ENCODE peak calls at places on chromosome 12, in four cellular contexts. E, K, H and G are unnamed samples.

GRCh38 chr12:113868365-113868764 is 97.8 kb downstream of the RBM19 start:
- DNase-seq in E (no peak), K (no peak), H (no peak), G (no peak)

GRCh38 chr12:124487065-124487833 is 80.2 kb downstream of the NCOR2 start:
- DNase-seq in E (no peak), K (peak; percentile 79), H (no peak), G (no peak)

GRCh38 chr12:21985155-21985554 is 43.9 kb upstream of the ABCC9 start:
- DNase-seq in E (no peak), K (no peak), H (no peak), G (no peak)

GRCh38 chr12:121525411-121525810 is 55.4 kb downstream of the KDM2B start:
- DNase-seq in E (no peak), K (no peak), H (no peak), G (no peak)

GRCh38 chr12:31756977-31757420 is 28.2 kb upstream of the AMN1 start:
- DNase-seq in E (peak; percentile 41), K (peak; percentile 30), H (no peak), G (no peak)

GRCh38 chr12:104448031-104448430 is 8.7 kb upstream of the CHST11 start:
- DNase-seq in E (no peak), K (no peak), H (no peak), G (no peak)

GRCh38 chr12:2288875-2289274 is 236.1 kb downstream of the CACNA1C start:
- DNase-seq in E (no peak), K (no peak), H (no peak), G (no peak)

GRCh38 chr12:63206494-63206893 is 55.5 kb upstream of the AVPR1A start:
- DNase-seq in E (no peak), K (no peak), H (no peak), G (no peak)

GRCh38 chr12:111398530-111398929 is 7.2 kb upstream of the SH2B3 start:
- DNase-seq in E (no peak), K (peak; percentile 10), H (no peak), G (no peak)

GRCh38 chr12:75656650-75657049 is 145.2 kb upstream of the KRR1 start:
- DNase-seq in E (peak; percentile 12), K (no peak), H (no peak), G (no peak)

GRCh38 chr12:114013601-114014345 is 47.6 kb upstream of the RBM19 start:
- DNase-seq in E (peak; percentile 39), K (peak; percentile 14), H (no peak), G (peak; percentile 52)

GRCh38 chr12:77382096-77382742 is 316.9 kb upstream of the E2F7 start:
- DNase-seq in E (no peak), K (no peak), H (no peak), G (no peak)

GRCh38 chr12:101743242-101743641 is 4.0 kb upstream of the SYCP3 start:
- DNase-seq in E (no peak), K (no peak), H (no peak), G (no peak)

GRCh38 chr12:56256326-56256960 is 1.7 kb downstream of the ANKRD52 start:
- DNase-seq in E (no peak), K (no peak), H (no peak), G (peak; percentile 36)

GRCh38 chr12:85280138-85280983 is at the start of gene ALX1:
- DNase-seq in E (no peak), K (no peak), H (no peak), G (peak; percentile 88)

GRCh38 chr12:56358836-56359532 is 923 bp downstream of the STAT2 start:
- DNase-seq in E (no peak), K (no peak), H (no peak), G (no peak)

GRCh38 chr12:122837306-122838265 is 2.3 kb downstream of the HIP1R start:
- DNase-seq in E (peak; percentile 57), K (peak; percentile 39), H (no peak), G (no peak)

GRCh38 chr12:104605685-104606084 is 148.9 kb downstream of the CHST11 start:
- DNase-seq in E (no peak), K (no peak), H (no peak), G (peak; percentile 17)

GRCh38 chr12:94938583-94938982 is 64.9 kb downstream of the NDUFA12 start:
- DNase-seq in E (no peak), K (no peak), H (no peak), G (no peak)

GRCh38 chr12:45409966-45410365 is 194.1 kb downstream of the ANO6 start:
- DNase-seq in E (no peak), K (no peak), H (no peak), G (no peak)

GRCh38 chr12:54204316-54204715 is 15.5 kb upstream of the SMUG1 start:
- DNase-seq in E (no peak), K (no peak), H (no peak), G (no peak)

GRCh38 chr12:47207005-47207717 is 127.4 kb upstream of the AMIGO2 start:
- DNase-seq in E (no peak), K (peak; percentile 49), H (peak; percentile 66), G (no peak)

GRCh38 chr12:107760207-107760816 is 625 bp downstream of the PRDM4 start:
- DNase-seq in E (peak; percentile 19), K (peak; percentile 38), H (no peak), G (peak; percentile 30)

GRCh38 chr12:8834230-8834629 is 11.8 kb downstream of the A2ML1 start:
- DNase-seq in E (no peak), K (no peak), H (no peak), G (no peak)

GRCh38 chr12:82682851-82683261 is 3.9 kb upstream of the TMTC2 start:
- DNase-seq in E (no peak), K (no peak), H (no peak), G (no peak)

GRCh38 chr12:6229823-6230222 is 29.6 kb downstream of the CD9 start:
- DNase-seq in E (peak; percentile 32), K (no peak), H (no peak), G (no peak)

DNA sequence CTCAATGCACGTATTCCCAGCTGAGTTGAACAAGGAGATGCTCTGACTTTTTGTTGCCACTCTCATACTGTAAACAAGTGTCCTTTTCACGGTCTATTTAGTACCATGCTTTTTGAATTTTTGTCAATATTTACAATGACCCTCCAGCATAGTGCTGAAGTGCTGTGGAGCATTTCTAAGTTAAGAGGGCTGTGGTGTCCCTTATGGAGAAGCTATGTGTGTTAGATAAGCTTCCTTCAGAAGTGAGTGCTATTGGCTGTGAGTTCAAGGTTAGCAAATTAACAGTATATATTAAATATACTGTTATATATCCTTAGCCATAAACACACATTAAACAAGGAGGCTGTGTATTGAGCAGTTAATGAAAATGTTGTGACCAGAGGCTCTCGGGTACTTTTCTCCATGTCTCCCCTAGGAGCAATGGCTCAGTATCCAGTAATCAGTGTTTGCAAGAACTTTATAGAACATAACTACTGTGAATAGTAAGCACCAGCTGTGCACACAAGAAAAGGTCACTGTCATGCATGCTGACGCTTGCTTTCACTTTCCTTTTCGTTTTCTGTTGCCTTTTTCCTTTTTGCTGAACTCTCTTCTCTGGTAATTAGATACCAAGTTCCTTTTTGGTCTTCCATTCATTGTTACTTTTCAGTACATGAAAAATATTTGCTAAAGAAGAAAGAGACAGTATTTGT is 187.2 kb upstream of the NEDD1 start:
- DNase-seq in E (no peak), K (no peak), H (peak; percentile 54), G (no peak)
- TF ChIP-seq ESRRA in E (no peak), K (no peak), H (no peak), G (no peak)

DNA sequence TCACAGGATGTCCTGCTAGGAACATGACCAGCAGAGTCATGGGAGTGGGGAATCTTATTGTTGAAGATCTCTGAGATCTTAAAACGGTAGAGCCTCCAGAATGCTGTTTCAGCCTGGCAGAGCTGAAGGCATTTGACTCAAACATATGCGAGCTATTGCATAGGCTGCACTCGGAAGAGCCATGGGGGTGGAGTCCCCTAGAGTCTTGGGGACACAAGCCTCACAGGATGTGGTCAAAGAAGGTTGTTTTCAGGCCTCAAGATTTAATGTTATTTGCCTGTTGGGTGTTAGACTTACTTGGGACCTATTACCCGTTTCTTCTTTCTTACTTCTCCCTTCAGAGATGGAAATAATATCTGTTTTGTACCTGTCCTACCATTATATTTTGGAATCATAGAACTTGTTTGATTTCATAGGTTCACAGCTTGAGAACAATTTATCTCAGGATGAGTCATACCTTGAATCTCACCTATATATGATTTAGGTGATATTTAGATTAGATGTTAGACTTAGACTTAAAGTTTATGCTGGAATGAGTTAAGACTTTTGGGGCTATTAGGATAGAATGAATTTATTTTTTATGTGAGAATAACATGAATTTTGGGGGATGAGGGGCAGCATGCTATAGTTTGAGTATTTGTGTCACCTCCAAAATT is 172.2 kb upstream of the ATP2B1 start:
- DNase-seq in E (no peak), K (no peak), H (peak; percentile 91), G (no peak)
- TF ChIP-seq CREB1 in E (no peak), K (no peak), H (no peak), G (no peak)

GRCh38 chr12:38386238-38386985 is 69.8 kb downstream of the ALG10B start:
- DNase-seq in E (no peak), K (no peak), H (no peak), G (no peak)

GRCh38 chr12:38385492-38385864 is 68.9 kb downstream of the ALG10B start:
- DNase-seq in E (no peak), K (no peak), H (no peak), G (no peak)

GRCh38 chr12:38389581-38389980 is 73.0 kb downstream of the ALG10B start:
- DNase-seq in E (no peak), K (no peak), H (no peak), G (no peak)

GRCh38 chr12:38384816-38385491 is 68.4 kb downstream of the ALG10B start:
- DNase-seq in E (peak; percentile 60), K (no peak), H (no peak), G (peak; percentile 47)
- TF ChIP-seq ESRRA in E (no peak), K (no peak), H (no peak), G (no peak)

GRCh38 chr12:71888521-71888920 is 49.0 kb downstream of the TBC1D15 start:
- DNase-seq in E (no peak), K (no peak), H (no peak), G (no peak)
- TF ChIP-seq CREB1 in E (no peak), K (no peak), H (no peak), G (no peak)

DNA sequence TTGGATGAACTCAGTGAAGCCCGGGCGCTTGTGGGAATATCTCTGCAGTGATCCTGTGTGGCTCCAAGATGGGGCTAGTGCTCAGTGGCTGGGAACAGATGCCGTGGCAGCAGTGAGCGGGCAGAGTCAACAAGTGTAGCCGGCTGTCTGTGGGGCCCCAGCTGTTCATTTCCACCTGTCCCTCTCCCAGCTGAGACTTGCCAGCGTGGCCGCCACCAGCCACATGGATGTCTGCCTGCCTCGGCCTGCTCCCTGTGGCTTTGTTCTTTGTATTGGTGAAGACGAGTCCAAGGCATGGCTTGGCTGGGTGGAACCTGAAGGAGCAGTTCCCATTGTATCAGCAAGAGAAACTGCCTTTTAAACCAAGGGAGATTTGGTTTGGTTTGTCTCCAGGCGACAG is 77.3 kb downstream of the NOS1 start:
- DNase-seq in E (no peak), K (no peak), H (no peak), G (no peak)
- TF ChIP-seq ESRRA in E (no peak), K (no peak), H (no peak), G (no peak)

DNA sequence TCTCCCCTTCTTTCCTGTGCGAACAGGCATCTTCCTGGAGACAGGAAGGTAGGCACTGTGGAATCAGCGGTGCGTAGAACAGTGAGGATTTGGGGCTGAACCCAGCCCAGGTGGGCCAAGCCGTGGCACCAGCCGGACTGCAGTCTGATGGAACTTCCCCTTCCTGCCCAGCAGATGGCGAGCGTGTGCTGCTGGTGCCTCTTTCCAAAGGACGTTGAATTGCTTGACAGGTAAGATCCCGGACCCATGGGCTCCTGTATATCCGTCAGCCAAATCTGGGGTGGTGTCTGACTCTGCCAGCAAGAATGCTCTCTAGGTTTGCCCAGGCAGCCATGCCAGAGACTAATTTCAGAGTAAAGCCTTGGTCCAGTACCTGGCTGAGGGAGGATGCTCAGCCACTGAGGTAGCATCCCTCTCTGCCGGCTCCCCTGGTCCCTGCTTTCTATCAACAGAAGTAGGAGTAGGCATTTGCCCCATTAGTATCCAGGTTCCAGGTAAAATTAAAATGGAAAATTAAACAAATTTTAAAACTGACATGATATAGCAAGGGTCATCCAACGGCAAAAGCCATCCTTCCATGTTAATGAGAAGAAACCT is 21.1 kb upstream of the KCNA5 start:
- DNase-seq in E (peak; percentile 28), K (peak; percentile 56), H (no peak), G (peak; percentile 67)
- TF ChIP-seq CREB1 in E (no peak), K (no peak), H (no peak), G (no peak)